ENCODE peak calls at places on chromosomes 6 and 20, in five cellular contexts. W is ascending aorta, H is mesenchymal stem cell, D is T-helper 1 cell, L is foreskin fibroblast. Q is an unnamed sample.

GRCh38 chr6:132247381-132248159 is 153.7 kb downstream of the MOXD1 start:
- DNase-seq in W (no peak), H (no peak), D (no peak), L (peak; percentile 43), Q (no peak)

GRCh38 chr6:80608881-80609280 is 502.4 kb downstream of the BCKDHB start:
- DNase-seq in W (no peak), H (peak; percentile 47), D (no peak), L (no peak), Q (no peak)

GRCh38 chr6:28587746-28588075 is 62.0 kb downstream of the GPX5 start:
- DNase-seq in W (no peak), H (peak; percentile 22), D (no peak), L (no peak), Q (no peak)

GRCh38 chr20:34473262-34473883 is 42.8 kb upstream of the DYNLRB1 start:
- DNase-seq in W (no peak), H (peak; percentile 38), D (peak; percentile 12), L (peak; percentile 55), Q (peak; percentile 77)

GRCh38 chr6:46323312-46323965 is 152.7 kb upstream of the ENPP5 start:
- DNase-seq in W (peak; percentile 73), H (peak; percentile 63), D (peak; percentile 74), L (peak; percentile 51), Q (peak; percentile 96)

GRCh38 chr6:23445157-23445710 is 680.8 kb upstream of the NRSN1 start:
- DNase-seq in W (no peak), H (peak; percentile 6), D (no peak), L (peak; percentile 15), Q (no peak)

GRCh38 chr20:16760431-16761304 is 12.5 kb downstream of the OTOR start:
- DNase-seq in W (no peak), H (peak; percentile 0), D (no peak), L (no peak), Q (no peak)

GRCh38 chr6:36110863-36111262 is 19.4 kb upstream of the MAPK13 start:
- DNase-seq in W (no peak), H (no peak), D (no peak), L (no peak), Q (no peak)

GRCh38 chr6:14873781-14874446 is 372.0 kb upstream of the JARID2 start:
- DNase-seq in W (no peak), H (no peak), D (no peak), L (no peak), Q (no peak)

GRCh38 chr20:57746832-57747404 is 37.1 kb upstream of the PMEPA1 start:
- DNase-seq in W (no peak), H (no peak), D (no peak), L (no peak), Q (no peak)

GRCh38 chr6:142218441-142218840 is 71.4 kb downstream of the VTA1 start:
- DNase-seq in W (no peak), H (no peak), D (no peak), L (no peak), Q (no peak)

GRCh38 chr20:24705486-24705885 is 236.1 kb downstream of the SYNDIG1 start:
- DNase-seq in W (no peak), H (no peak), D (no peak), L (no peak), Q (no peak)

GRCh38 chr20:9214676-9215075 is 145.8 kb downstream of the PLCB4 start:
- DNase-seq in W (no peak), H (peak; percentile 93), D (no peak), L (peak; percentile 80), Q (peak; percentile 95)

GRCh38 chr6:45416700-45417099 is 39.0 kb upstream of the SUPT3H start:
- DNase-seq in W (no peak), H (peak; percentile 54), D (no peak), L (peak; percentile 70), Q (peak; percentile 70)

GRCh38 chr6:125099211-125100017 is 54.2 kb upstream of the TPD52L1 start:
- DNase-seq in W (peak; percentile 76), H (peak; percentile 70), D (no peak), L (peak; percentile 61), Q (peak; percentile 45)

GRCh38 chr20:7938058-7938457 is 2.2 kb downstream of the HAO1 start:
- DNase-seq in W (no peak), H (no peak), D (no peak), L (no peak), Q (no peak)